ENCODE peak calls at places on chromosomes 5 and 9, in four cellular contexts. G, H, N and B are unnamed samples. For H3K27me3, the result is how much of the 10 kb centered on the place peaks cover.

GRCh38 chr9:105070176-105070575 is 142.2 kb upstream of the ABCA1 start:
- DNase-seq in N (no peak), H (no peak), G (no peak), B (no peak)

GRCh38 chr5:173056783-173057061 is 570 bp downstream of the CREBRF start:
- DNase-seq in N (no peak), G (peak), H (no peak), B (no peak)

GRCh38 chr9:127742435-127743088 is 7.5 kb upstream of the TOR2A start:
- DNase-seq in N (peak), G (peak), H (peak), B (no peak)

GRCh38 chr5:50958852-50959457 is 292.5 kb downstream of the PARP8 start:
- DNase-seq in N (peak), G (peak), H (peak), B (no peak)

GRCh38 chr9:88387733-88388202 is 476 bp upstream of the SPIN1 start:
- DNase-seq in G (no peak), H (peak), N (no peak), B (peak)

GRCh38 chr5:57501414-57502321 is 19.1 kb upstream of the ACTBL2 start:
- DNase-seq in G (no peak), H (no peak), N (no peak), B (no peak)

GRCh38 chr9:93578844-93579243 is 2.5 kb downstream of the PHF2 start:
- DNase-seq in N (peak), H (no peak), G (no peak), B (no peak)

GRCh38 chr5:59496524-59497134 is 396.9 kb downstream of the PDE4D start:
- DNase-seq in H (peak), G (no peak), N (peak), B (no peak)

GRCh38 chr9:91905958-91906585 is 44.0 kb downstream of the ROR2 start:
- DNase-seq in G (peak), N (no peak), H (no peak), B (peak)

GRCh38 chr5:90408571-90409317 is 812 bp downstream of the CETN3 start:
- DNase-seq in G (no peak), N (peak), H (no peak), B (no peak)

GRCh38 chr9:12424243-12424642 is 268.9 kb upstream of the TYRP1 start:
- DNase-seq in H (no peak), N (no peak), G (no peak), B (no peak)

GRCh38 chr5:34587355-34588241 is 68.5 kb upstream of the RAI14 start:
- DNase-seq in N (peak), G (no peak), H (peak), B (no peak)

GRCh38 chr9:115118471-115119156 is 657 bp upstream of the TNC start:
- DNase-seq in G (peak), H (peak), N (peak), B (no peak)

GRCh38 chr9:131096490-131097258 is at the start of gene AIF1L:
- DNase-seq in G (peak), H (no peak), N (peak), B (no peak)

GRCh38 chr9:128683340-128684064 is 5.5 kb upstream of the SET start:
- DNase-seq in H (peak), N (peak), G (peak), B (no peak)

GRCh38 chr5:75482482-75482881 is 28.9 kb downstream of the CERT1 start:
- DNase-seq in G (no peak), H (no peak), N (peak), B (no peak)

GRCh38 chr5:72693001-72693442 is 123.4 kb upstream of the TNPO1 start:
- DNase-seq in G (no peak), N (no peak), H (peak), B (no peak)

GRCh38 chr5:137487600-137487999 is 11.5 kb downstream of the SPOCK1 start:
- DNase-seq in N (no peak), H (peak), G (no peak), B (no peak)

GRCh38 chr9:1839984-1840383 is 175.2 kb upstream of the SMARCA2 start:
- DNase-seq in N (no peak), H (no peak), G (no peak), B (no peak)

GRCh38 chr5:56055287-56055686 is 60.5 kb upstream of the IL6ST start:
- DNase-seq in G (no peak), N (no peak), H (peak), B (no peak)

GRCh38 chr5:127696688-127697087 is 6.5 kb upstream of the CCDC192 start:
- DNase-seq in N (no peak), H (peak), G (no peak), B (no peak)

GRCh38 chr5:169272111-169272510 is 28.8 kb downstream of the SLIT3 start:
- DNase-seq in G (no peak), N (no peak), H (no peak), B (no peak)

GRCh38 chr5:82018462-82018861 is 46.6 kb downstream of the ATG10 start:
- DNase-seq in N (no peak), H (peak), G (no peak), B (no peak)

GRCh38 chr9:38048319-38048969 is 20.6 kb downstream of the SHB start:
- DNase-seq in H (peak), G (no peak), N (no peak), B (no peak)

GRCh38 chr9:121455527-121456239 is 44.0 kb downstream of the GGTA1 start:
- DNase-seq in G (no peak), H (no peak), N (no peak), B (no peak)

GRCh38 chr9:137028281-137029057 is 432 bp upstream of the ABCA2 start:
- DNase-seq in H (peak), N (peak), G (peak), B (peak)

GRCh38 chr5:10607666-10608442 is 44.0 kb downstream of the ANKRD33B start:
- DNase-seq in N (peak), H (peak), G (peak), B (no peak)

GRCh38 chr5:89315194-89315593 is 432.2 kb upstream of the MEF2C start:
- DNase-seq in H (peak), N (no peak), G (peak), B (no peak)

GRCh38 chr5:89308606-89309040 is 425.6 kb upstream of the MEF2C start:
- DNase-seq in G (no peak), H (no peak), N (no peak), B (no peak)

GRCh38 chr5:89309268-89309667 is 426.3 kb upstream of the MEF2C start:
- DNase-seq in N (no peak), H (no peak), G (no peak), B (no peak)

GRCh38 chr5:89313044-89313443 is 430.1 kb upstream of the MEF2C start:
- DNase-seq in N (no peak), H (peak), G (no peak), B (no peak)

DNA sequence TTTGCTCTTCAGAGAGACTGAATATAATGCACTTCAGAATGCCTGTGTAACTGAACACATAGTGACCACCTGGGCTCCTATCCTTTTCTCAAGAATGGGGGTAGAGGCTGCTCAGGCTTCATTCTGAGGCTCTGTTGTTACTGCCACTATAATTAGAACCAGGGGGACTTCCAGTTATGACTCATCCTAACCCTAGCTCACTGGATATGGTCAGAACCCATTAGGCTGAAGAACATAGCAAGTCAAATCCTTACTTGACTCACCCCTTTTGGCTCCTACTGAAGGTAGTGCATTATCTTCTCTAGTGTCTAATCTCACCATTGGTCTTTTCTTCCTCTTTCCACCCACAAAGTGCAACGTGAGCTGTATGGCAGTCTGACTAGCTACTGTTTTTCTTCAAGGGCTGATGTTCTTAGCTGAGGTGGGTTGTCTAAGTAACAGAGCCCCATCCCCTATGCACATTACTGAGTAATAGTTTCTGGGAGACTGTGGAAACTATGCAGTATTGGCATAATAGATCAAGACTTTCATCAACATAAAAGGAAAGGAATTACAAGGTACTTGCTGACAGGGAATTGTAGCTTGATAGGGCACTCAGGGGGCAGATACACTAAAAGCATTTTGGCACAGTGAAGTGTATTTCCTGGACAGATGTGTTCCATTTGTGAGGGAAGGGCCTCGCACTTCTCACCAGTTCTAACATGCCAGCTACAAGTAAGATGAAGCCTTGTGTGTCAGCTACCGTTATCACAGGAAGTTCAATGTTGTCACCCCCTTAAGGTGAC is 431.0 kb upstream of the MEF2C start:
- DNase-seq in H (peak), G (no peak), N (no peak), B (no peak)
- H3K27ac ChIP-seq in H (no peak), G (peak), N (no peak), B (no peak)

GRCh38 chr9:135726138-135726853 is 24.3 kb downstream of the KCNT1 start:
- DNase-seq in N (no peak), G (no peak), H (no peak), B (no peak)
- TF ChIP-seq CTCF in N (peak), G (no peak), H (no peak), B (no peak)

GRCh38 chr5:2813678-2814077 is 62.2 kb upstream of the IRX2 start:
- DNase-seq in H (no peak), G (no peak), N (no peak), B (no peak)
- H3K27me3 ChIP-seq in H (under half), G (under half), N (under half), B (under half)

GRCh38 chr5:150500905-150501304 is 7.0 kb upstream of the NDST1 start:
- DNase-seq in G (no peak), N (no peak), H (no peak), B (no peak)
- H3K27ac ChIP-seq in G (no peak), N (no peak), H (no peak), B (no peak)

DNA sequence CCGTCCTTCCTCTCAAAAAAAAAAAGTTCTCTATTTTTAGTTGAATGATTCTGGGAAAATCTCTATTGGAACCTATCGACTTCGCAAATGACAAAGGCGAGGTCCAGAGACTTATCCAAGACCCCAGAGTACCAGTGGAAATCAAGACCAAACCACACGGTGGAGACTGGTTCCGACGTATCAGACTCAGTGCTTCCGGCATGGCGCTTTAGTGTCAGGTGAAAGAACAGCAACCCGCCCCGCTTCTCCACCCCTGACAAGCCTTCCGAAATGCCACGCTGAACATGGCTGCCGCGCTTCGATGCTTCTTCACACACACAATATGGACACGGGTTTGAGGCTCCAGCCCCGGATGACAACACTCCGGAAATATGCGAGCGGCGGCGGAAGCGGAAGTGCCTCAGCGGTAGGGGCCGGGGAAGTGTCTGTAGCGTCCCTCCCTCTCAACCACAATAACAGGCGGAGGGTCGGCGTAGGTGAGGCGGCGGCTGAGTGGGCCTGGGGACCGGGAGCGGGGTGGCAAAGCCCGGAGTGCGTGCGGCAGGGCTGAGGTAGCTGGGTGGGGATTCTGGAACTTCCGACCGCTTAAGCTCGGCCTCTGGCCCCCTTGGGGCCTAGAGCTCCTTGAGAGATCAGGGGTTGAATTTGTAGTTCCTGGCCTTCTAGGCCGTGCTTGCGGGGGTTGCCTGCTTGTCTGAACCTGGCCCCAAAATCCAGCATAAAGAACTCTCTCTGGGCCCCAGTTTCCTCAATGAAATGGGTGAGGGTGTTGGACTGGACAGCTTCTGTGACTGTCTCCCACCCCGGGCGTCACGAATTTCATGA is at the start of gene FBXO38:
- DNase-seq in N (peak), H (peak), G (peak), B (peak)
- TF ChIP-seq CTCF in N (peak), H (no peak), G (no peak), B (no peak)

GRCh38 chr9:7273575-7273974 is 515.8 kb downstream of the KDM4C start:
- DNase-seq in N (no peak), H (peak), G (no peak), B (no peak)
- H3K27me3 ChIP-seq in N (under half), H (under half), G (under half), B (under half)